ENCODE peak calls at places on chromosomes 11 and 22, in seven cellular contexts. L is psoas muscle, B is ovary, E is fibroblast of lung, M is kidney, G is mammary epithelial cell, C is PC-3. O is an unnamed sample. For H3K4me1, the result is how much of the 10 kb centered on the place peaks cover.

GRCh38 chr11:130874396-130874795 is 41.9 kb downstream of the SNX19 start:
- DNase-seq in L (no peak), B (no peak), E (peak), M (no peak), G (peak), C (no peak), O (no peak)

GRCh38 chr11:105870521-105871113 is 151.4 kb downstream of the MSANTD4 start:
- DNase-seq in L (no peak), B (no peak), E (no peak), M (no peak), G (no peak), C (peak), O (no peak)

GRCh38 chr11:24859801-24860300 is 363.0 kb downstream of the LUZP2 start:
- DNase-seq in L (no peak), B (no peak), E (no peak), M (no peak), G (no peak), C (no peak), O (no peak)

GRCh38 chr11:844693-845644 is 2.3 kb downstream of the TSPAN4 start:
- DNase-seq in L (peak), B (peak), E (peak), M (peak), G (no peak), C (peak), O (peak)

GRCh38 chr11:36101466-36101865 is 157.6 kb downstream of the LDLRAD3 start:
- DNase-seq in L (no peak), B (no peak), E (no peak), M (no peak), G (no peak), C (no peak), O (no peak)

GRCh38 chr22:46737976-46738641 is at the start of gene CERK:
- DNase-seq in L (peak), B (peak), E (peak), M (peak), G (no peak), C (peak), O (peak)

GRCh38 chr11:76798202-76798581 is 15.0 kb downstream of the TSKU start:
- DNase-seq in L (no peak), B (no peak), E (no peak), M (no peak), G (no peak), C (no peak), O (no peak)

GRCh38 chr11:26820739-26821138 is 98.9 kb upstream of the SLC5A12 start:
- DNase-seq in L (no peak), B (no peak), E (peak), M (no peak), G (peak), C (no peak), O (no peak)

GRCh38 chr11:27489092-27489491 is 16.5 kb upstream of the LGR4 start:
- DNase-seq in L (no peak), B (no peak), E (no peak), M (no peak), G (no peak), C (no peak), O (no peak)

GRCh38 chr11:42890773-42891172 is 421.0 kb upstream of the API5 start:
- DNase-seq in L (no peak), B (no peak), E (no peak), M (peak), G (no peak), C (no peak), O (no peak)

GRCh38 chr11:62857541-62857982 is 18.2 kb upstream of the WDR74 start:
- DNase-seq in L (no peak), B (no peak), E (peak), M (no peak), G (peak), C (peak), O (no peak)

GRCh38 chr22:35914665-35915476 is 113.8 kb downstream of the RBFOX2 start:
- DNase-seq in L (no peak), B (no peak), E (peak), M (no peak), G (peak), C (peak), O (no peak)

GRCh38 chr11:11409916-11410315 is 56.9 kb upstream of the CSNK2A3 start:
- DNase-seq in L (no peak), B (no peak), E (no peak), M (no peak), G (no peak), C (no peak), O (no peak)

GRCh38 chr11:122085264-122085663 is 30.8 kb downstream of the BLID start:
- DNase-seq in L (no peak), B (no peak), E (peak), M (no peak), G (peak), C (peak), O (no peak)

GRCh38 chr11:76642341-76642740 is 28.2 kb downstream of the LRRC32 start:
- DNase-seq in L (no peak), B (no peak), E (no peak), M (no peak), G (no peak), C (no peak), O (no peak)

GRCh38 chr22:47328550-47329243 is 566.2 kb downstream of the TBC1D22A start:
- DNase-seq in L (peak), B (no peak), E (peak), M (no peak), G (peak), C (peak), O (peak)

GRCh38 chr11:748007-748359 is 719 bp downstream of the TALDO1 start:
- DNase-seq in L (no peak), B (no peak), E (peak), M (peak), G (no peak), C (no peak), O (no peak)

GRCh38 chr22:47090591-47091240 is 328.3 kb downstream of the TBC1D22A start:
- DNase-seq in L (no peak), B (no peak), E (peak), M (no peak), G (peak), C (no peak), O (no peak)

GRCh38 chr11:84870486-84870885 is 756.7 kb downstream of the DLG2 start:
- DNase-seq in L (no peak), B (no peak), E (no peak), M (no peak), G (no peak), C (peak), O (no peak)

GRCh38 chr11:94910779-94911178 is 62.6 kb downstream of the CWC15 start:
- DNase-seq in L (no peak), B (no peak), E (peak), M (no peak), G (no peak), C (no peak), O (no peak)

GRCh38 chr22:36068776-36069344 is 40.2 kb upstream of the RBFOX2 start:
- DNase-seq in L (no peak), B (no peak), E (no peak), M (no peak), G (no peak), C (peak), O (no peak)

GRCh38 chr11:116124916-116125714 is 620.9 kb upstream of the CADM1 start:
- DNase-seq in L (no peak), B (no peak), E (no peak), M (no peak), G (no peak), C (no peak), O (no peak)

GRCh38 chr11:118232659-118233058 is 7.8 kb upstream of the JAML start:
- DNase-seq in L (no peak), B (no peak), E (no peak), M (no peak), G (no peak), C (peak), O (no peak)

GRCh38 chr11:70299636-70300035 is 29.1 kb downstream of the PPFIA1 start:
- DNase-seq in L (no peak), B (no peak), E (no peak), M (no peak), G (no peak), C (no peak), O (no peak)

GRCh38 chr11:65489061-65489705 is 9.7 kb upstream of the MALAT1 start:
- DNase-seq in L (peak), B (peak), E (peak), M (peak), G (no peak), C (no peak), O (no peak)

GRCh38 chr11:130725417-130726233 is 190.7 kb downstream of the SNX19 start:
- DNase-seq in L (no peak), B (no peak), E (peak), M (no peak), G (peak), C (peak), O (no peak)

GRCh38 chr11:70244698-70245097 is 25.8 kb upstream of the PPFIA1 start:
- DNase-seq in L (no peak), B (no peak), E (peak), M (no peak), G (peak), C (peak), O (peak)

GRCh38 chr11:11332141-11332710 is 20.8 kb downstream of the CSNK2A3 start:
- DNase-seq in L (no peak), B (no peak), E (no peak), M (no peak), G (peak), C (peak), O (no peak)

GRCh38 chr11:65892661-65893317 is 2.3 kb downstream of the CCDC85B start:
- DNase-seq in L (no peak), B (no peak), E (no peak), M (peak), G (no peak), C (peak), O (peak)

GRCh38 chr22:26887916-26888315 is 230.5 kb downstream of the MIAT start:
- DNase-seq in L (no peak), B (no peak), E (peak), M (no peak), G (no peak), C (no peak), O (no peak)

GRCh38 chr11:35911616-35912165 is 32.2 kb upstream of the LDLRAD3 start:
- DNase-seq in L (no peak), B (no peak), E (no peak), M (no peak), G (no peak), C (no peak), O (no peak)

GRCh38 chr11:113896156-113896879 is 8.3 kb upstream of the HTR3B start:
- DNase-seq in L (no peak), B (peak), E (peak), M (no peak), G (no peak), C (peak), O (no peak)

GRCh38 chr11:48003926-48004325 is 23.6 kb downstream of the PTPRJ start:
- DNase-seq in L (no peak), B (no peak), E (no peak), M (no peak), G (no peak), C (no peak), O (no peak)

GRCh38 chr22:37417737-37418348 is 9.4 kb downstream of the ELFN2 start:
- DNase-seq in L (no peak), B (no peak), E (no peak), M (no peak), G (no peak), C (no peak), O (no peak)

GRCh38 chr11:128802358-128802981 is 64.6 kb downstream of the KCNJ1 start:
- DNase-seq in L (no peak), B (no peak), E (no peak), M (no peak), G (peak), C (peak), O (no peak)

GRCh38 chr11:16612801-16613400 is 125.5 kb upstream of the C11orf58 start:
- DNase-seq in L (no peak), B (no peak), E (peak), M (no peak), G (peak), C (no peak), O (no peak)
- H3K4me3 ChIP-seq in L (peak), B (peak), E (peak), M (peak), G (peak), C (peak), O (peak)

DNA sequence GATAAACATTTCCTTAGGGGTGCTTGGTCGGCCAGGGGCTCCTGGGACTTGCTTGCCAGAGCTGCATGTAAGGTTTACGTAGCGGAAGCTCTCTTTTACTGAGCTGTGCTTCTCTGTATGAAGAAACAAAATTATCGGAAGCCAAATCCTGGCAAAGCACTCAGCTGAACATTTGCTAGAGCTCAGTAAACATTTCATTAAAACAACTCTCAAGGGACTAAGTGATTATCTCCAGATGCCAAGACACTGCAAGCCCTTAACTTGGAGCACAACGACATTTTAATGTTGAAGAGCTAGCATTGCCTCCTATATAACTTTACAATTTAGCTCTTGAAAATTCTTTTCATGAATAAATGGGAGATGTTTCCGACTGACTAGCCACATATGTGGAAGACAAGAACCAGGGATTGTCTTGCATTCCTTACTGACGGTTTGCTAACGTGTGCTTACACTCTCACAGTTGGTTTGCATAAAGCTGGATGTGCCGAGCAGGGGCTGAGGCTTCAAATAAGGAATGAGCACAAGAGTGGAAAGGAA is 43.3 kb downstream of the SCUBE2 start:
- DNase-seq in L (no peak), B (no peak), E (no peak), M (no peak), G (no peak), C (no peak), O (no peak)
- H3K27ac ChIP-seq in L (no peak), B (no peak), E (no peak), M (no peak), G (no peak), C (no peak), O (no peak)

GRCh38 chr11:126992804-126993111 is 7.8 kb downstream of the KIRREL3 start:
- DNase-seq in L (no peak), B (no peak), E (peak), M (no peak), G (peak), C (peak), O (no peak)

GRCh38 chr11:126995989-126996388 is 4.6 kb downstream of the KIRREL3 start:
- DNase-seq in L (no peak), B (no peak), E (no peak), M (no peak), G (no peak), C (no peak), O (no peak)

GRCh38 chr11:126992065-126992803 is 8.3 kb downstream of the KIRREL3 start:
- DNase-seq in L (no peak), B (no peak), E (peak), M (no peak), G (peak), C (peak), O (no peak)

GRCh38 chr11:126991596-126991995 is 9.0 kb downstream of the KIRREL3 start:
- DNase-seq in L (no peak), B (no peak), E (no peak), M (no peak), G (peak), C (peak), O (no peak)

GRCh38 chr11:126993599-126993998 is 7.0 kb downstream of the KIRREL3 start:
- DNase-seq in L (no peak), B (no peak), E (peak), M (no peak), G (no peak), C (no peak), O (no peak)
- H3K4me1 ChIP-seq in L (under half), B (under half), E (under half), M (under half), G (under half), C (under half), O (under half)

GRCh38 chr22:50101870-50102565 is 12.2 kb downstream of the MOV10L1 start:
- DNase-seq in L (no peak), B (no peak), E (no peak), M (no peak), G (no peak), C (no peak), O (no peak)
- H3K4me3 ChIP-seq in L (no peak), B (no peak), E (no peak), M (no peak), G (no peak), C (no peak), O (no peak)

GRCh38 chr11:132427611-132428010 is 1057.2 kb downstream of the NTM start:
- DNase-seq in L (no peak), B (no peak), E (peak), M (no peak), G (peak), C (no peak), O (no peak)

GRCh38 chr11:132429685-132430084 is 1059.3 kb downstream of the NTM start:
- DNase-seq in L (no peak), B (no peak), E (no peak), M (no peak), G (no peak), C (no peak), O (no peak)

GRCh38 chr11:132430352-132431091 is 1060.1 kb downstream of the NTM start:
- DNase-seq in L (no peak), B (no peak), E (peak), M (no peak), G (no peak), C (no peak), O (no peak)
- H3K27ac ChIP-seq in L (no peak), B (no peak), E (no peak), M (no peak), G (no peak), C (no peak), O (no peak)

DNA sequence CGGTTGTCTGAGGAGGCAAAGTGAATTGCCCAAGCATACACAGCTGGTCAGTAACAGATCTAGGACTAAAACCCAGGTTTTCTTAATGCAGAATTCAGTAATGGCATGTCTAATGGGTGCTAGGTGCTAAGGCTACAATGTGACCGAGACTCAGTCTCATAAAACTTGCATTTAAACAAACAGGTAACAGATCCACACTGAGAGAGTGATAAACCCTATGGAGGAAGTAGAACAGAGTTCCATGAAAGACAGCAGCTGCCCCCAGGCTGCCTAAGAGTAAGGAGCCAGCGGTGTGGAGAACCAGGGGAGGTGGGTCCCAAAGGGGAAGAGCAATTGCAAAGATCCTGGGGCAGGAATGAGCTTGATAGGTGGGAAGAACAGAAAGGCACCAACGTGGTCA is 27.3 kb downstream of the MMP13 start:
- DNase-seq in L (no peak), B (no peak), E (no peak), M (no peak), G (no peak), C (no peak), O (no peak)
- H3K4me1 ChIP-seq in L (under half), B (under half), E (under half), M (under half), G (under half), C (under half), O (under half)

GRCh38 chr11:12719221-12719620 is 45.0 kb downstream of the TEAD1 start:
- DNase-seq in L (no peak), B (no peak), E (peak), M (no peak), G (no peak), C (no peak), O (no peak)

GRCh38 chr11:12716816-12717215 is 42.6 kb downstream of the TEAD1 start:
- DNase-seq in L (no peak), B (no peak), E (no peak), M (no peak), G (no peak), C (no peak), O (no peak)

GRCh38 chr11:12715131-12715530 is 40.9 kb downstream of the TEAD1 start:
- DNase-seq in L (no peak), B (no peak), E (no peak), M (no peak), G (no peak), C (no peak), O (no peak)

GRCh38 chr11:12717851-12718291 is 43.6 kb downstream of the TEAD1 start:
- DNase-seq in L (no peak), B (no peak), E (peak), M (no peak), G (peak), C (no peak), O (no peak)

GRCh38 chr11:12715941-12716340 is 41.7 kb downstream of the TEAD1 start:
- DNase-seq in L (no peak), B (no peak), E (no peak), M (peak), G (no peak), C (no peak), O (no peak)
- H3K4me3 ChIP-seq in L (no peak), B (no peak), E (no peak), M (no peak), G (no peak), C (no peak), O (no peak)

GRCh38 chr11:44945639-44946038 is 5.0 kb downstream of the TP53I11 start:
- DNase-seq in L (peak), B (no peak), E (no peak), M (no peak), G (no peak), C (no peak), O (no peak)
- H3K27ac ChIP-seq in L (no peak), B (no peak), E (no peak), M (no peak), G (no peak), C (no peak), O (no peak)

GRCh38 chr22:44969817-44970216 is 40.0 kb downstream of the PHF21B start:
- DNase-seq in L (no peak), B (no peak), E (no peak), M (no peak), G (no peak), C (no peak), O (no peak)

GRCh38 chr22:44965171-44965570 is 44.6 kb downstream of the PHF21B start:
- DNase-seq in L (no peak), B (no peak), E (no peak), M (no peak), G (no peak), C (no peak), O (no peak)

GRCh38 chr22:44971651-44972362 is 38.0 kb downstream of the PHF21B start:
- DNase-seq in L (no peak), B (no peak), E (no peak), M (no peak), G (no peak), C (no peak), O (no peak)

GRCh38 chr22:44970291-44970690 is 39.5 kb downstream of the PHF21B start:
- DNase-seq in L (no peak), B (no peak), E (no peak), M (no peak), G (no peak), C (no peak), O (no peak)

DNA sequence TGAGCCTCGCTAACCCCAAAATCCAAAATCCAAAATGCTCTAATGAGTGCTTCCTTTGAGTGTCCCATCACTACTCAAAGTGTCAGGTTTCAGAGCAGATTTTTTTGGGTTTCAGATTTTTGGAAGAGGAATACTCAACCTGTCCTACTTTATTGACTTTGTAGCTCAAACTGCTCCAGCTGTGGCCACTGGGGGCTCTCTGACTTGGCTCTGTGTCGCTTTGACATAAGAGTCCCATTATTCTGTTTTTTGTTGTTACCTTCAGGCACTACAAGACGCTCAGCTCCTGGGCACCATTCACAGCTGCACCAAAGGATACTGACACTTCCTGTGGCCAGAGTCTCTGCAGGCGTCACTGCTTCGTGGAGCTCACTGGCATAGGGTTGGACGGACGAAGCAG is 41.1 kb downstream of the PHF21B start:
- DNase-seq in L (no peak), B (no peak), E (no peak), M (no peak), G (no peak), C (peak), O (no peak)
- H3K4me1 ChIP-seq in L (under half), B (under half), E (under half), M (under half), G (under half), C (under half), O (under half)